ENCODE peak calls at places on chromosomes 5 and 9, in six cellular contexts. One of them, this sample, is unnamed.

GRCh38 chr5:39057745-39058144 is 16.5 kb downstream of the RICTOR start:
- DNase-seq in GM23338: no peak
- DNase-seq in stomach: no peak
- DNase-seq in HCT116: no peak
- DNase-seq in breast epithelium: no peak
- DNase-seq in spleen: no peak
- DNase-seq in this sample: no peak

GRCh38 chr5:132259061-132259851 is 1.8 kb downstream of the PDLIM4 start:
- DNase-seq in GM23338: no peak
- DNase-seq in stomach: peak; percentile 16
- DNase-seq in HCT116: no peak
- DNase-seq in breast epithelium: peak; percentile 87
- DNase-seq in spleen: peak; percentile 73
- DNase-seq in this sample: no peak

GRCh38 chr5:13566903-13567339 is 377.6 kb downstream of the DNAH5 start:
- DNase-seq in GM23338: peak; percentile 10
- DNase-seq in stomach: no peak
- DNase-seq in HCT116: no peak
- DNase-seq in breast epithelium: no peak
- DNase-seq in spleen: no peak
- DNase-seq in this sample: peak; percentile 82

GRCh38 chr5:140039561-140039960 is 3.5 kb downstream of the NRG2 start:
- DNase-seq in GM23338: no peak
- DNase-seq in stomach: no peak
- DNase-seq in HCT116: no peak
- DNase-seq in breast epithelium: peak; percentile 60
- DNase-seq in spleen: no peak
- DNase-seq in this sample: no peak

GRCh38 chr5:119275146-119275872 is 80.5 kb upstream of the TNFAIP8 start:
- DNase-seq in GM23338: no peak
- DNase-seq in stomach: no peak
- DNase-seq in HCT116: peak; percentile 21
- DNase-seq in breast epithelium: no peak
- DNase-seq in spleen: no peak
- DNase-seq in this sample: no peak

GRCh38 chr9:19229725-19230355 is 653 bp upstream of the DENND4C start:
- DNase-seq in GM23338: peak; percentile 87
- DNase-seq in stomach: no peak
- DNase-seq in HCT116: peak; percentile 36
- DNase-seq in breast epithelium: no peak
- DNase-seq in spleen: peak; percentile 94
- DNase-seq in this sample: no peak

GRCh38 chr5:74798977-74799911 is 32.2 kb downstream of the NSA2 start:
- DNase-seq in GM23338: no peak
- DNase-seq in stomach: no peak
- DNase-seq in HCT116: no peak
- DNase-seq in breast epithelium: no peak
- DNase-seq in spleen: no peak
- DNase-seq in this sample: no peak

GRCh38 chr5:66666778-66667177 is 70.6 kb downstream of the MAST4 start:
- DNase-seq in GM23338: peak; percentile 16
- DNase-seq in stomach: peak; percentile 40
- DNase-seq in HCT116: no peak
- DNase-seq in breast epithelium: no peak
- DNase-seq in spleen: no peak
- DNase-seq in this sample: no peak

GRCh38 chr5:91101777-91102379 is 281.2 kb downstream of the ARRDC3 start:
- DNase-seq in GM23338: peak; percentile 91
- DNase-seq in stomach: peak; percentile 65
- DNase-seq in HCT116: peak; percentile 76
- DNase-seq in breast epithelium: peak; percentile 65
- DNase-seq in spleen: peak; percentile 83
- DNase-seq in this sample: peak; percentile 67

GRCh38 chr5:119345861-119346260 is 10.0 kb upstream of the TNFAIP8 start:
- DNase-seq in GM23338: no peak
- DNase-seq in stomach: no peak
- DNase-seq in HCT116: no peak
- DNase-seq in breast epithelium: no peak
- DNase-seq in spleen: no peak
- DNase-seq in this sample: no peak

GRCh38 chr5:137836997-137837396 is 30.7 kb upstream of the MYOT start:
- DNase-seq in GM23338: no peak
- DNase-seq in stomach: no peak
- DNase-seq in HCT116: no peak
- DNase-seq in breast epithelium: no peak
- DNase-seq in spleen: no peak
- DNase-seq in this sample: no peak

GRCh38 chr5:21711854-21712752 is 1141.0 kb downstream of the CDH12 start:
- DNase-seq in GM23338: peak; percentile 11
- DNase-seq in stomach: no peak
- DNase-seq in HCT116: no peak
- DNase-seq in breast epithelium: no peak
- DNase-seq in spleen: no peak
- DNase-seq in this sample: no peak

GRCh38 chr5:80318212-80318611 is 1.6 kb upstream of the SPZ1 start:
- DNase-seq in GM23338: no peak
- DNase-seq in stomach: no peak
- DNase-seq in HCT116: no peak
- DNase-seq in breast epithelium: no peak
- DNase-seq in spleen: no peak
- DNase-seq in this sample: no peak

GRCh38 chr9:120563044-120563443 is 16.9 kb downstream of the CDK5RAP2 start:
- DNase-seq in GM23338: no peak
- DNase-seq in stomach: peak; percentile 52
- DNase-seq in HCT116: no peak
- DNase-seq in breast epithelium: no peak
- DNase-seq in spleen: no peak
- DNase-seq in this sample: no peak

GRCh38 chr5:54872810-54873209 is 112.6 kb downstream of the ESM1 start:
- DNase-seq in GM23338: no peak
- DNase-seq in stomach: no peak
- DNase-seq in HCT116: no peak
- DNase-seq in breast epithelium: no peak
- DNase-seq in spleen: no peak
- DNase-seq in this sample: no peak

GRCh38 chr5:181242031-181242451 is 1.7 kb downstream of the RACK1 start:
- DNase-seq in GM23338: no peak
- DNase-seq in stomach: no peak
- DNase-seq in HCT116: no peak
- DNase-seq in breast epithelium: no peak
- DNase-seq in spleen: peak; percentile 60
- DNase-seq in this sample: no peak
- TF ChIP-seq POLR2AphosphoS5 in GM23338: no peak
- TF ChIP-seq POLR2AphosphoS5 in stomach: no peak
- TF ChIP-seq POLR2AphosphoS5 in HCT116: no peak
- TF ChIP-seq POLR2AphosphoS5 in breast epithelium: no peak
- TF ChIP-seq POLR2AphosphoS5 in spleen: no peak
- TF ChIP-seq POLR2AphosphoS5 in this sample: peak; percentile 43

GRCh38 chr5:12272389-12272788 is 368.1 kb upstream of the CTNND2 start:
- DNase-seq in GM23338: peak; percentile 85
- DNase-seq in stomach: no peak
- DNase-seq in HCT116: no peak
- DNase-seq in breast epithelium: no peak
- DNase-seq in spleen: no peak
- DNase-seq in this sample: no peak
- TF ChIP-seq CTCF in GM23338: peak; percentile 95
- TF ChIP-seq CTCF in stomach: no peak
- TF ChIP-seq CTCF in HCT116: no peak
- TF ChIP-seq CTCF in breast epithelium: no peak
- TF ChIP-seq CTCF in spleen: no peak
- TF ChIP-seq CTCF in this sample: peak; percentile 16

DNA sequence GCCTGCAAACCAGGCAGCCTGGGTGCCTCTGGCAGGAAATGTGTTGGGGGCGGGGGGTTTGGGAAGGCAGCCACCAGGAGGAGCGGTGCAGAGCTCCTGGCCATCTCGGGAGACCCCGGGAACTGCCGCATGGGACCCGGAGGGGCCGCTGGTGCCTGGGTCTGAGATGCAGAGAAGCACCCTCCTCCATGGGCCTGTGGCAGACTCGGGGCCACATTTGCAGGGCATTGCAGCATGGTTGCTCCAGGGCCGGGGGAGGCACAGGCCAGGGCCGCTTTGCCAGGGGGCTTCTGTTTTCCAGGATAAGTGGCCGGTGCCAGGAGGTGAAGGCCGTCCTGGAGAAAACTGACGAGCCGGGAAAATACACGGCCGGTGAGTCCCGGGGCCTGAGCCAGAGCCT is 1.7 kb downstream of the LCN1 start:
- DNase-seq in GM23338: peak; percentile 61
- DNase-seq in stomach: peak; percentile 16
- DNase-seq in HCT116: no peak
- DNase-seq in breast epithelium: no peak
- DNase-seq in spleen: no peak
- DNase-seq in this sample: no peak
- H3K27me3 ChIP-seq in GM23338: no peaks in the 10 kb centered on the region
- H3K27me3 ChIP-seq in stomach: peaks cover 16% of the 10 kb centered on the region
- H3K27me3 ChIP-seq in HCT116: no peaks in the 10 kb centered on the region
- H3K27me3 ChIP-seq in breast epithelium: no peaks in the 10 kb centered on the region
- H3K27me3 ChIP-seq in spleen: peaks cover 5% of the 10 kb centered on the region
- H3K27me3 ChIP-seq in this sample: no peaks in the 10 kb centered on the region

DNA sequence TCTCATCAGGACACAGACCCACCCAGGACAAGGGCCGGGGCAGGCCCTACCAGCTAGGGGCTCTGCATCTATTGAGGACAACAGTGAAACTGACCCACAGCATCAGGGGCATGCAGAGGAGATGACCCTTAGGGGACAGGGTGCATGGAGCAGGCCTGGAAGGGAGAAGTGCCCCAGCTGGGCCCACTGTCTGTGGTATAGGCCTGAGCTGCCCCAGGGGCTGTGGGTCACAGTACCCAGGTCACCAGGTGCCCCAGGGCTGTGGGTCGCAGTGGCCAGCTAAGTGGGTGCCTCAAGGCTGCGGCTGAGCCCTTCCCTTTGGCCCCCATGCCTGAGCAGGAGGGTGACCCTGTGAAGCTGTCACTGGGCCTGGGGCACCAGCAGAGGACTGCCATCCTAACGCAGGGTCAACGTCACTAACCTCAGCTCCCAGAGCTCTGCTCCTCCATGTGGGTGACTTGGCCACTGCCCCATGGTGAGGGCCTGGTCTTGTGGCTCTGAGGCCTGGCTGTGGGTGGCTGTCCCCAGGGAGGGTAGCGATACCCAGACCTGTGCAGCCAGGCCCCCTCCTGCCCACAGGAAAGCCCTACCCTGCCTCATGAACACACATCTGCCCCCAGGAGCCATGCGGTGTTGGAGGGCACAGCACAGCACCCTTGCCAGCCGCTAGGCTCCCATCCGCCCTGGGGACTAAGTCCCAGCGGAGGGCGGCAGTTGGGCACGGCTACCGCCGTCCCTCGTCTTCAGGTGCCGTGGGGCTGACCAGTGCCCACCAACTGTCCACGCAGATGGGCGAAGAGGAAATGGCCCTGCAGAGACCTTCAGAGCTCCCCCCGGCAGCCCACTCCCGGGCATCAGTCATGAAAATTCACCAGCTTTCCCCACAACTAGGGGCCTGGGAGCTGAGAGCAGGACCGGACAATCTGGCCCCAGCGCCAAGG is 4.9 kb downstream of the EDF1 start:
- DNase-seq in GM23338: no peak
- DNase-seq in stomach: no peak
- DNase-seq in HCT116: no peak
- DNase-seq in breast epithelium: no peak
- DNase-seq in spleen: peak; percentile 68
- DNase-seq in this sample: no peak
- TF ChIP-seq POLR2AphosphoS5 in GM23338: no peak
- TF ChIP-seq POLR2AphosphoS5 in stomach: no peak
- TF ChIP-seq POLR2AphosphoS5 in HCT116: peak; percentile 22
- TF ChIP-seq POLR2AphosphoS5 in breast epithelium: no peak
- TF ChIP-seq POLR2AphosphoS5 in spleen: peak; percentile 53
- TF ChIP-seq POLR2AphosphoS5 in this sample: no peak

GRCh38 chr9:4111233-4112000 is 188.5 kb downstream of the GLIS3 start:
- DNase-seq in GM23338: no peak
- DNase-seq in stomach: no peak
- DNase-seq in HCT116: no peak
- DNase-seq in breast epithelium: no peak
- DNase-seq in spleen: no peak
- DNase-seq in this sample: no peak
- TF ChIP-seq CTCF in GM23338: no peak
- TF ChIP-seq CTCF in stomach: no peak
- TF ChIP-seq CTCF in HCT116: no peak
- TF ChIP-seq CTCF in breast epithelium: no peak
- TF ChIP-seq CTCF in spleen: no peak
- TF ChIP-seq CTCF in this sample: no peak